ENCODE peak calls at places on chromosome 9, in seven cellular contexts. One of them, this sample, is unnamed. For H3K27me3, the result is how much of the 10 kb centered on the place peaks cover.

GRCh38 chr9:117434568-117434967 is 19.7 kb upstream of the ASTN2 start:
- DNase-seq in Peyer's patch: no peak
- DNase-seq in heart right ventricle: no peak
- DNase-seq in GM06990: no peak
- DNase-seq in bronchial epithelial cell: peak
- DNase-seq in CD8-positive, alpha-beta T cell: no peak
- DNase-seq in brain microvascular endothelial cell: no peak
- DNase-seq in this sample: no peak

GRCh38 chr9:111559000-111559610 is 34.1 kb downstream of the ZNF483 start:
- DNase-seq in Peyer's patch: peak
- DNase-seq in heart right ventricle: no peak
- DNase-seq in GM06990: no peak
- DNase-seq in bronchial epithelial cell: peak
- DNase-seq in CD8-positive, alpha-beta T cell: no peak
- DNase-seq in brain microvascular endothelial cell: peak
- DNase-seq in this sample: no peak

GRCh38 chr9:115118471-115119156 is 657 bp upstream of the TNC start:
- DNase-seq in Peyer's patch: peak
- DNase-seq in heart right ventricle: peak
- DNase-seq in GM06990: no peak
- DNase-seq in bronchial epithelial cell: peak
- DNase-seq in CD8-positive, alpha-beta T cell: no peak
- DNase-seq in brain microvascular endothelial cell: peak
- DNase-seq in this sample: peak

GRCh38 chr9:13049223-13049622 is 230.3 kb downstream of the MPDZ start:
- DNase-seq in Peyer's patch: no peak
- DNase-seq in heart right ventricle: no peak
- DNase-seq in GM06990: no peak
- DNase-seq in bronchial epithelial cell: no peak
- DNase-seq in CD8-positive, alpha-beta T cell: no peak
- DNase-seq in brain microvascular endothelial cell: no peak
- DNase-seq in this sample: no peak

GRCh38 chr9:137030528-137030927 is 1.4 kb downstream of the FUT7 start:
- DNase-seq in Peyer's patch: no peak
- DNase-seq in heart right ventricle: peak
- DNase-seq in GM06990: peak
- DNase-seq in bronchial epithelial cell: no peak
- DNase-seq in CD8-positive, alpha-beta T cell: peak
- DNase-seq in brain microvascular endothelial cell: no peak
- DNase-seq in this sample: peak

GRCh38 chr9:91494751-91495150 is 71.1 kb upstream of the NFIL3 start:
- DNase-seq in Peyer's patch: no peak
- DNase-seq in heart right ventricle: no peak
- DNase-seq in GM06990: no peak
- DNase-seq in bronchial epithelial cell: no peak
- DNase-seq in CD8-positive, alpha-beta T cell: no peak
- DNase-seq in brain microvascular endothelial cell: no peak
- DNase-seq in this sample: no peak

GRCh38 chr9:69324549-69325401 is at the start of gene ENTREP1:
- DNase-seq in Peyer's patch: peak
- DNase-seq in heart right ventricle: peak
- DNase-seq in GM06990: peak
- DNase-seq in bronchial epithelial cell: peak
- DNase-seq in CD8-positive, alpha-beta T cell: no peak
- DNase-seq in brain microvascular endothelial cell: no peak
- DNase-seq in this sample: peak

GRCh38 chr9:135392511-135392910 is 87.1 kb upstream of the PPP1R26 start:
- DNase-seq in Peyer's patch: no peak
- DNase-seq in heart right ventricle: no peak
- DNase-seq in GM06990: no peak
- DNase-seq in bronchial epithelial cell: no peak
- DNase-seq in CD8-positive, alpha-beta T cell: no peak
- DNase-seq in brain microvascular endothelial cell: no peak
- DNase-seq in this sample: no peak

GRCh38 chr9:36843964-36844363 is 190.1 kb downstream of the PAX5 start:
- DNase-seq in Peyer's patch: no peak
- DNase-seq in heart right ventricle: no peak
- DNase-seq in GM06990: no peak
- DNase-seq in bronchial epithelial cell: peak
- DNase-seq in CD8-positive, alpha-beta T cell: no peak
- DNase-seq in brain microvascular endothelial cell: no peak
- DNase-seq in this sample: no peak

GRCh38 chr9:136110082-136111061 is 8.3 kb downstream of the TMEM250 start:
- DNase-seq in Peyer's patch: no peak
- DNase-seq in heart right ventricle: peak
- DNase-seq in GM06990: peak
- DNase-seq in bronchial epithelial cell: no peak
- DNase-seq in CD8-positive, alpha-beta T cell: no peak
- DNase-seq in brain microvascular endothelial cell: no peak
- DNase-seq in this sample: no peak

GRCh38 chr9:111178361-111179043 is 140.2 kb upstream of the LPAR1 start:
- DNase-seq in Peyer's patch: no peak
- DNase-seq in heart right ventricle: no peak
- DNase-seq in GM06990: no peak
- DNase-seq in bronchial epithelial cell: no peak
- DNase-seq in CD8-positive, alpha-beta T cell: no peak
- DNase-seq in brain microvascular endothelial cell: peak
- DNase-seq in this sample: no peak

GRCh38 chr9:136328011-136328621 is 777 bp downstream of the GPSM1 start:
- DNase-seq in Peyer's patch: no peak
- DNase-seq in heart right ventricle: no peak
- DNase-seq in GM06990: no peak
- DNase-seq in bronchial epithelial cell: peak
- DNase-seq in CD8-positive, alpha-beta T cell: no peak
- DNase-seq in brain microvascular endothelial cell: no peak
- DNase-seq in this sample: no peak

GRCh38 chr9:3330792-3331420 is 194.9 kb downstream of the RFX3 start:
- DNase-seq in Peyer's patch: no peak
- DNase-seq in heart right ventricle: no peak
- DNase-seq in GM06990: no peak
- DNase-seq in bronchial epithelial cell: peak
- DNase-seq in CD8-positive, alpha-beta T cell: no peak
- DNase-seq in brain microvascular endothelial cell: peak
- DNase-seq in this sample: no peak

GRCh38 chr9:86434039-86434726 is 80.0 kb upstream of the TUT7 start:
- DNase-seq in Peyer's patch: no peak
- DNase-seq in heart right ventricle: no peak
- DNase-seq in GM06990: peak
- DNase-seq in bronchial epithelial cell: peak
- DNase-seq in CD8-positive, alpha-beta T cell: no peak
- DNase-seq in brain microvascular endothelial cell: peak
- DNase-seq in this sample: no peak

GRCh38 chr9:21017092-21017491 is 14.3 kb downstream of the HACD4 start:
- DNase-seq in Peyer's patch: no peak
- DNase-seq in heart right ventricle: no peak
- DNase-seq in GM06990: no peak
- DNase-seq in bronchial epithelial cell: peak
- DNase-seq in CD8-positive, alpha-beta T cell: no peak
- DNase-seq in brain microvascular endothelial cell: peak
- DNase-seq in this sample: no peak

GRCh38 chr9:115209601-115210306 is 91.8 kb upstream of the TNC start:
- DNase-seq in Peyer's patch: no peak
- DNase-seq in heart right ventricle: no peak
- DNase-seq in GM06990: peak
- DNase-seq in bronchial epithelial cell: peak
- DNase-seq in CD8-positive, alpha-beta T cell: no peak
- DNase-seq in brain microvascular endothelial cell: peak
- DNase-seq in this sample: no peak

GRCh38 chr9:109973336-109973735 is 193.3 kb downstream of the PALM2AKAP2 start:
- DNase-seq in Peyer's patch: no peak
- DNase-seq in heart right ventricle: no peak
- DNase-seq in GM06990: no peak
- DNase-seq in bronchial epithelial cell: no peak
- DNase-seq in CD8-positive, alpha-beta T cell: no peak
- DNase-seq in brain microvascular endothelial cell: no peak
- DNase-seq in this sample: no peak

DNA sequence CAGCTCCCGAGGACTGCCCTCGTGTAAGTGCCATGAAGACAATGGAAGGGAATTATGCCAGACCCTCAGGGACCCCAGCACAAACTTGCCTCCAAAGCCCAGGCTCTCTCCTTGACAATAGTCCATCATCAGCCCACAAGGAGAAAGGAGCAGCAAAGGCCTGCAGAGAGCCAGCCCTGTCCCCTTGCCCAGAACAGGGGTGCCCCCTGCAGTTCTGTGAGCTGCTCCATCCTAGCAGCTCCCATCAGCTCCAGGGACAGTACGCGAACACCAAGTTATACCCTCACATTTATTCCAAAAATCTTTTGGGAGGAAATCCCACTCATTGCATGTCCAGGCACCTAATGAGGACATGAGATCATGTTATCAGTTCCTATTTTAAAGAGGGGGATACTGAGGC is 11.1 kb downstream of the BARX1 start:
- DNase-seq in Peyer's patch: no peak
- DNase-seq in heart right ventricle: no peak
- DNase-seq in GM06990: no peak
- DNase-seq in bronchial epithelial cell: no peak
- DNase-seq in CD8-positive, alpha-beta T cell: no peak
- DNase-seq in brain microvascular endothelial cell: no peak
- DNase-seq in this sample: no peak
- H3K27me3 ChIP-seq in Peyer's patch: under half
- H3K27me3 ChIP-seq in heart right ventricle: half or more
- H3K27me3 ChIP-seq in GM06990: under half
- H3K27me3 ChIP-seq in bronchial epithelial cell: half or more
- H3K27me3 ChIP-seq in CD8-positive, alpha-beta T cell: under half
- H3K27me3 ChIP-seq in brain microvascular endothelial cell: half or more
- H3K27me3 ChIP-seq in this sample: half or more

GRCh38 chr9:63816742-63817621 is 1468.0 kb downstream of the FOXD4L5 start:
- DNase-seq in Peyer's patch: peak
- DNase-seq in heart right ventricle: peak
- DNase-seq in GM06990: peak
- DNase-seq in bronchial epithelial cell: peak
- DNase-seq in CD8-positive, alpha-beta T cell: peak
- DNase-seq in brain microvascular endothelial cell: peak
- DNase-seq in this sample: peak

DNA sequence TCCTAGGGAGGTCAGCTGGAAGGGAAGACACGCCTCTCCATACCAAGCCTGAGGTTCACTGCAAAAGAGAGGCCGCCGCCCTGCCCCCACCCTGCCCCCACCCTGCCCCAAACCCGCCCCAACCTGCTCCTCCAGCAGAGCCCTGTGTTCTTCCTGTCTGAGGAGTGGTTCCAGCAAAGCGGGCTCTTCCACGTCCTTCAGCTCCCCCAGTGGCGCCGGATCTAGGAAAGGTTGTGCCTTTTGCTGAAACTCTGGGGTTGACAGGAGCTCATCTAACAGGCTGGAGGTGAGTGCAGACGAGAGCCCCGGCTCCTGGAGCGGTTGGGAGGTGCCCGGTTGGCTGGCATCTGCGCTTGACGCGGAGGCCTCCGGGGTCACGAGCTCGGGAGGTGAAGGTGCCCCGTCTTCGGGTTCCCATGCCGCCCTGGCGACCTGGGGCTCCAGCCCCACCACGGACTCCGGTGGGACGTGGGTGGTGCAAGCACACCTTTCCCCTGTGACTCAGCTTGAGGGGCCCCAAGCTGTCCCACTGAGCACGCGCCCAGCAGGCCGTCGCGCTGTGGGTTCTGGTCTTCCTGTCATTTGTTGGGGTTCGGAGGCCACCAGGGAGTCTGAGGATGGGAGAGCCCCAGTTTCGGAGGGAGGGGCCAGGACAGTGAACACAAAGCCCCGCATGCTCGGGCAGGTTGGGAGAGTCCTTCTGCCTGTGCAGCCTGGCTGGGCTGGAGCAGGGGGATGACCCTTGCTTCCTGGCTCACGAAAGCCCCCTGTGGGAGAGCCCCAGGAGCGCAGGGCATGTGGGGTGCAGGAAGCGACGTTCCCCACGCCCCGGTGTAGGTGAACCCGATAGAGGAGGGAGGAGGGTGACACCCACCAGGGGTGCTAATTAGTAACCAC is 1467.1 kb downstream of the FOXD4L5 start:
- DNase-seq in Peyer's patch: peak
- DNase-seq in heart right ventricle: peak
- DNase-seq in GM06990: peak
- DNase-seq in bronchial epithelial cell: no peak
- DNase-seq in CD8-positive, alpha-beta T cell: peak
- DNase-seq in brain microvascular endothelial cell: peak
- DNase-seq in this sample: peak
- H3K4me3 ChIP-seq in Peyer's patch: peak
- H3K4me3 ChIP-seq in heart right ventricle: no peak
- H3K4me3 ChIP-seq in GM06990: peak
- H3K4me3 ChIP-seq in bronchial epithelial cell: peak
- H3K4me3 ChIP-seq in CD8-positive, alpha-beta T cell: peak
- H3K4me3 ChIP-seq in brain microvascular endothelial cell: peak
- H3K4me3 ChIP-seq in this sample: peak

DNA sequence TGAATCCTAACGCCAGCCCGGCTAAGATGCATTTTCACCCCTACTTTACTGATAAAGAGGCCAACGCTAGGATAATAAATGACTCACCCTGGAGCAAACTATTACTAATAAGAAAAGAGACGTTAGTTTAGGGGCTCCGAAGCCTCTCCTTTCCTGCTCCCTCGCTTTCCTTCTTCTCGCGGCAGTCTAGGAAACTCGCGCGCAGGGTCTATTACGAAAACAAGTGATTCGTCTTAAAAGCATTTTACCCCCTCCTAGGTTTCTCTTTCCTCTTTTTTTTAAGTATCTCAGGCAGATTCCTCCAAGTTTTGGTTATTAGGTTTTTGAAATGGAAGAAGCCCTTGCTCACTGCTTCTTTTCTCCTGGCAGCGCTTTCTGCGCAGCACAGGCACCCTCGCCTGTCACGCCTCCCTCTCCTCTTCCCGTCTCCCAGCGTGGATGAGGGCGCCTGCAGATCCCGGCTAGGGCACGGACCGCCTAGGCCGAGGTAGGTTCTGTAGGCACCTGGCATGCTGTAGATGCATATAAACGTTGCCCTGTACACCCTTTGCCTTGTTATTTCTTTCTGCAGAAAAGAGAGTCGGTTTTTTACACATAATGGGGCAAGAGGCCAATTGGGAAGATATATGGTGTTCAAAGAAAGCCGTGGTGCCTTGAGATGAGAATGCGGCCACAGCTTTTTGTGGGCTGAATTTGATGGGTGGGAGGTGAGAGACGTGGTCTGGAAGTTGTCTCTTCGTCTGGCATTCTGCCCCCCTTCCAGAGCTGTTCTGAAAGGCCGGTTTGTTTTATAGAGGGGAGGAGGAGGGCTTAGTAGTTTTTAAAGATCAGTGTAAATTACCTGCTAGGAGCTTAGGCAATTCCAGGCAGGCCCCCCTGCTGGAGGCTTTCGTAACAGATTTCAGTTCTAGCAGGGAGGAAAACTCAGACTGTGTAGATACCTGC is 981 bp downstream of the GCNT1 start:
- DNase-seq in Peyer's patch: peak
- DNase-seq in heart right ventricle: peak
- DNase-seq in GM06990: peak
- DNase-seq in bronchial epithelial cell: peak
- DNase-seq in CD8-positive, alpha-beta T cell: no peak
- DNase-seq in brain microvascular endothelial cell: peak
- DNase-seq in this sample: peak
- TF ChIP-seq CTCF in Peyer's patch: no peak
- TF ChIP-seq CTCF in heart right ventricle: no peak
- TF ChIP-seq CTCF in GM06990: peak
- TF ChIP-seq CTCF in bronchial epithelial cell: peak
- TF ChIP-seq CTCF in CD8-positive, alpha-beta T cell: no peak
- TF ChIP-seq CTCF in brain microvascular endothelial cell: peak
- TF ChIP-seq CTCF in this sample: peak

DNA sequence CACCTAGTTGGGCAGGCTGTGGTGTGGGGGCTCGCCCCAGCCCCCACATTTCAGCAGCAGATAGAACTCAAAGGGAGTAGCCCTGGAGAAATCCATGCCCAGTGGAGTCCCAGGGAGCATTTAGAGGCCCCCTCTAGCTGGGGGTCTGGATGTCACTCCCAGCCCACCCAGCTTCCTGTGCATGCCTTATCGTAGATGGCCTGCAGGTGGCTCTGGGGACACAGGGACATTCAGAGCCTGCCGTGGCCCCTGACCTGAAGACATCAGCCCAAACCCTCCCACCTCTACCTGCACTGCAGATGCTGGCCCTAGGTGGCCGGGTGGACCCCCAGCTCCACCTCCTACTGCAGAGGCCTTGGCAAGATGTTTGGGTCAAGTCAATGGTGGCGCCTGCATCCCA is 49.0 kb upstream of the LMX1B start:
- DNase-seq in Peyer's patch: no peak
- DNase-seq in heart right ventricle: no peak
- DNase-seq in GM06990: no peak
- DNase-seq in bronchial epithelial cell: no peak
- DNase-seq in CD8-positive, alpha-beta T cell: no peak
- DNase-seq in brain microvascular endothelial cell: no peak
- DNase-seq in this sample: no peak
- H3K27me3 ChIP-seq in Peyer's patch: under half
- H3K27me3 ChIP-seq in heart right ventricle: under half
- H3K27me3 ChIP-seq in GM06990: under half
- H3K27me3 ChIP-seq in bronchial epithelial cell: under half
- H3K27me3 ChIP-seq in CD8-positive, alpha-beta T cell: under half
- H3K27me3 ChIP-seq in brain microvascular endothelial cell: under half
- H3K27me3 ChIP-seq in this sample: under half

This sample was measured in upper lobe of right lung.